ENCODE peak calls at places on chromosomes 2 and 18, in eight cellular contexts. M is Calu3, T is mammary epithelial cell, L is GM13976, E is AG04449, K is LNCaP clone FGC, R is astrocyte of the spinal cord, S is fibroblast of lung. A is an unnamed sample.

GRCh38 chr18:24514439-24514838 is 54.0 kb downstream of the HRH4 start:
- DNase-seq in T (peak), L (peak), M (peak), K (no peak), R (peak), S (peak), E (no peak), A (peak)

GRCh38 chr2:205386109-205386508 is 296.2 kb upstream of the NRP2 start:
- DNase-seq in T (no peak), E (no peak), R (peak), S (peak), L (no peak), K (no peak), M (no peak), A (no peak)

GRCh38 chr18:9814431-9814830 is 71.3 kb upstream of the TXNDC2 start:
- DNase-seq in R (peak), T (peak), E (peak), S (peak), L (no peak), M (no peak), K (no peak), A (no peak)

GRCh38 chr2:172839446-172839845 is 103.8 kb downstream of the RAPGEF4 start:
- DNase-seq in L (no peak), T (no peak), M (no peak), S (no peak), E (no peak), R (no peak), K (no peak), A (no peak)

GRCh38 chr2:179995735-179996134 is 11.4 kb downstream of the CWC22 start:
- DNase-seq in E (no peak), L (peak), M (no peak), R (no peak), K (no peak), S (no peak), T (no peak), A (peak)

GRCh38 chr2:46827274-46827930 is 88.2 kb downstream of the MCFD2 start:
- DNase-seq in M (no peak), K (no peak), E (no peak), R (peak), T (no peak), S (no peak), L (no peak), A (no peak)

GRCh38 chr2:101596346-101596745 is 101.2 kb upstream of the MAP4K4 start:
- DNase-seq in L (no peak), T (peak), K (no peak), S (no peak), E (no peak), M (no peak), R (no peak), A (no peak)

GRCh38 chr2:8344725-8345124 is 337.1 kb upstream of the ID2 start:
- DNase-seq in L (no peak), M (no peak), T (no peak), K (no peak), E (no peak), S (no peak), R (no peak), A (no peak)

GRCh38 chr18:45456076-45457066 is 158.9 kb upstream of the SLC14A2 start:
- DNase-seq in K (no peak), R (no peak), M (no peak), T (no peak), S (no peak), E (no peak), L (no peak), A (no peak)

GRCh38 chr2:24164416-24164973 is 10.4 kb upstream of the FAM228A start:
- DNase-seq in E (no peak), S (peak), L (peak), R (no peak), M (peak), T (no peak), K (no peak), A (peak)

GRCh38 chr2:37653805-37654378 is 17.6 kb downstream of the CDC42EP3 start:
- DNase-seq in S (no peak), L (peak), R (no peak), K (no peak), E (no peak), T (peak), M (no peak), A (no peak)

GRCh38 chr2:64562148-64562784 is 38.1 kb downstream of the AFTPH start:
- DNase-seq in M (no peak), R (peak), S (peak), E (no peak), K (no peak), L (no peak), T (no peak), A (no peak)

GRCh38 chr2:226115102-226115831 is 684.4 kb downstream of the IRS1 start:
- DNase-seq in E (peak), T (peak), M (peak), L (no peak), R (peak), S (peak), K (no peak), A (no peak)

GRCh38 chr2:197092431-197092830 is 165.9 kb upstream of the PGAP1 start:
- DNase-seq in M (no peak), K (no peak), R (peak), S (peak), T (no peak), L (no peak), E (peak), A (no peak)

GRCh38 chr18:74446631-74447403 is 10.3 kb downstream of the DIPK1C start:
- DNase-seq in K (no peak), E (no peak), L (no peak), S (no peak), M (no peak), R (no peak), T (no peak), A (no peak)

GRCh38 chr2:181285116-181285515 is 172.1 kb upstream of the ITGA4 start:
- DNase-seq in M (no peak), R (no peak), T (no peak), S (no peak), L (no peak), E (no peak), K (no peak), A (no peak)

GRCh38 chr18:2787225-2787624 is 59.6 kb upstream of the EMILIN2 start:
- DNase-seq in K (no peak), M (no peak), R (no peak), T (no peak), S (no peak), E (no peak), L (no peak), A (no peak)

DNA sequence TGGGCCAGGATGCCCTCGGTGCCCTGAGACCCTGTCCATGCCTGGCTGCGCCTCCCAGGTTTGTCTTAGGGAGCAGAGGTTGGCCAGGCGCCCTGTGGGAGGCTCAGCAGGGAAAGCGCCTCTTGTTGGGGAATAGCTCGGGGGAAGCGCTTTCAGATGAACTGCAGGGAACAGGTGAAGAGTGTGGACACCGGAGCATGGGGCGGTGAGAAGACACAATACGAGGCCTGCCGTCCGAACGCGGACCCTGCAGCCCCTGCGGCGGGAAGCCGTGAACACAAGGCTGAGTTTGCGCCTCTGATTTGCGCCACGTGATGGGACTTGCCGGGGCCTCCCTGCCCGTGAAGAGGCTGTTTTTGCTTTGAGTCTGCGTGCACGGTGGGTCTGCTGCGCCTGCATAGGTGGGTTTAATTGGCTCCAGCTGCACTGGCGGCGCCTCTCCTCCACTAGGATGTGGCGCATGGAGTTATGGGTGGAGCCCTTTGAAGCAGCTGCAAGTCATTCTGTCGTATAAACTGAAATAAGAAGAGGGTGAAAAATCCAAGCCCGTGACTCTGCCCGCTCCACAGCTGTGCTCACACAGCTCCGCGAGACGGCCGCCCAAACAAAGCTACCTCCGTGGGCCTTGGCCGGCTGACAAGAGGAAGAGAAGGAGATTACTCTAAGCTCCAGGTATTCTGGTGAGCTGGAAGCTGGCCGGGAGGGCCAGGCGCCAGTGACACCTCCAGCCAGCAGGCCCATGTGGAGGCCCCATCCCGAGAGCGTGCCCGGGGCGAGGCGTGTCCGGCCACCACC is 103.5 kb upstream of the CTDP1 start:
- DNase-seq in T (no peak), K (peak), M (no peak), R (peak), L (no peak), S (peak), E (peak), A (no peak)
- TF ChIP-seq CTCF in T (no peak), K (no peak), M (no peak), R (peak), L (no peak), S (peak), E (peak), A (no peak)

GRCh38 chr2:53512071-53512841 is 255.3 kb upstream of the CHAC2 start:
- DNase-seq in T (peak), M (no peak), L (no peak), R (no peak), E (no peak), K (no peak), S (peak), A (no peak)

GRCh38 chr2:53516650-53517049 is 251.0 kb upstream of the CHAC2 start:
- DNase-seq in K (no peak), T (no peak), S (no peak), E (no peak), L (no peak), M (no peak), R (no peak), A (no peak)

GRCh38 chr2:53513167-53513666 is 254.4 kb upstream of the CHAC2 start:
- DNase-seq in E (no peak), K (no peak), R (no peak), S (no peak), T (no peak), L (no peak), M (no peak), A (no peak)

GRCh38 chr2:53511549-53511948 is 256.1 kb upstream of the CHAC2 start:
- DNase-seq in S (no peak), K (no peak), E (no peak), R (no peak), L (no peak), T (no peak), M (no peak), A (no peak)

GRCh38 chr2:53515435-53516332 is 251.9 kb upstream of the CHAC2 start:
- DNase-seq in M (peak), K (no peak), S (no peak), T (peak), R (no peak), E (no peak), L (no peak), A (no peak)
- TF ChIP-seq CTCF in M (no peak), K (no peak), S (no peak), T (no peak), R (peak), E (peak), L (no peak), A (no peak)

GRCh38 chr2:98534761-98535160 is 73.6 kb downstream of the COA5 start:
- DNase-seq in K (no peak), M (no peak), T (no peak), E (no peak), R (no peak), S (no peak), L (no peak), A (no peak)
- TF ChIP-seq CTCF in K (no peak), M (no peak), T (no peak), E (no peak), R (no peak), S (no peak), L (no peak), A (no peak)

DNA sequence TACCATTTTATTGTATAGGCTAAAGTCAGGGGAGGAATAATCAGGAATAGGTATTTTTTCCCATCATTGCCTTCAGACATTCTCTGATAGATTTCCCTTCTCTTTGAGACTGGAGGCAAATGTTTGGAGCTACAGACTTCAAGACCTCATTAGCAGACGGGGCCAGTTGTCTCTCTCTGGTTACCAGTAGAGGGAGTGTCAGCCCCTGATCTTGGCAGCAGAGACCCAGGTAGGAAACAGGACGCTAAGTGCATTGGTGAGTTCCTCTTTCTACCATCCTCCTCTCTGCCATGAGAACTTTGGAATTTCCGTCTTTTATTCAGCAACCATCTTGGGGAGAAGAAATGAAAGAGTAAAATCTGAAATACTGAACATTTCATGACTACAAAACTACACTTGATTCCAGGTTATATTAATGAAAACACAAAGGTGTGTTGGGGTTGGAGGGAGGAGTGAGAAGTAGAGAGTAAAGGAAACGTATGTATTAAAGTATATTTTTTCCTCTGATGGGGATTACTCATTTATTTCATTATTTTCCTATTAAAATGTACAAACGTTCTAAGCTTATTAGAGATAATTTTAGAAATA is 186.2 kb upstream of the GCFC2 start:
- DNase-seq in S (no peak), M (no peak), E (no peak), K (peak), L (peak), T (peak), R (no peak), A (peak)
- TF ChIP-seq CTCF in S (peak), M (no peak), E (peak), K (peak), L (peak), T (peak), R (peak), A (peak)

GRCh38 chr2:146129231-146129630 is 1609.3 kb upstream of the ZEB2 start:
- DNase-seq in L (no peak), R (no peak), S (no peak), M (no peak), T (no peak), E (no peak), K (no peak), A (no peak)

GRCh38 chr2:146131785-146132184 is 1611.9 kb upstream of the ZEB2 start:
- DNase-seq in M (no peak), L (no peak), R (no peak), T (no peak), K (no peak), S (no peak), E (no peak), A (no peak)

GRCh38 chr2:146128216-146128615 is 1608.3 kb upstream of the ZEB2 start:
- DNase-seq in S (no peak), T (no peak), R (no peak), K (no peak), E (no peak), M (no peak), L (no peak), A (no peak)

GRCh38 chr2:146131048-146131447 is 1611.1 kb upstream of the ZEB2 start:
- DNase-seq in K (no peak), T (no peak), M (no peak), L (no peak), R (no peak), S (no peak), E (no peak), A (no peak)

DNA sequence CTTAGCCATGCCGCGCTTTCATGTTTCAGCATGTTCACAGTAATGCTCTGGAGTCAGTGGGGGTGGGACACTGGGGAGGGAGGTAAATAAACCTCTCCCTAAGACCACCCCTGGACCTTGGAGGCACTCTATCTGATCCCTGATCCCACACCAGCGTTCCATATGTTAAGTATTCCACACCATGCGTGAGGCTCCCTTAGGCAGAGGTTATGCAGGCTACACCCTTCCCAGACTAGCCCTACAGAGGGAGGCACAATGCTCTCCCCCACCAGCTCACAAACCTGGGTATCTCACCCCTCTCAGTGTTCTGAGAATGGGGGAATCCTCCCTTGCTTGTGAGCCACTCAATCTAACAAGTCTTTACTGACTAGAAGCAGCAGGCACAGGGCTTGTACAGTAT is 1610.4 kb upstream of the ZEB2 start:
- DNase-seq in M (no peak), S (no peak), T (no peak), R (no peak), E (no peak), L (no peak), K (no peak), A (no peak)
- TF ChIP-seq CTCF in M (no peak), S (no peak), T (no peak), R (no peak), E (no peak), L (no peak), K (no peak), A (no peak)

DNA sequence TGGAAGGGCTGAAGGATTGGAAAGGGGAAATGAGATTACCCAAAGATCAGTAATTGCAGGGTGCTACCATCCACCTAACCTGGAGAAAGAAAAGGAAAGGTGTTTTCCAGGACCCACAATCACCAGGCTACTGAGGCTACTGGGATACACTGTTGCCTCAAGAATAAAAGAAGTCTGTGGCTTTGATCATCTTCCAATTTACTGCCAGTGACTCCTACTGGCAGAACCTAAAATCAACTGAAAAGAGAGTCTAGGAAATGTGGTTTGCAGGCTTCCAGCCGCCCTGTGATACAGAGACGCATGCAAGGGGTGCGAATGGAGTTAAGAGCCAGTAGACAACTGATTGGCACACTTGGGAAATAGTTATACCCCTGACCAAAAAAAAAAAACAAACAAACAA is 16.6 kb upstream of the TTL start:
- DNase-seq in S (peak), R (peak), T (no peak), M (no peak), K (no peak), E (no peak), L (no peak), A (no peak)
- TF ChIP-seq CTCF in S (peak), R (peak), T (peak), M (no peak), K (peak), E (no peak), L (no peak), A (no peak)

DNA sequence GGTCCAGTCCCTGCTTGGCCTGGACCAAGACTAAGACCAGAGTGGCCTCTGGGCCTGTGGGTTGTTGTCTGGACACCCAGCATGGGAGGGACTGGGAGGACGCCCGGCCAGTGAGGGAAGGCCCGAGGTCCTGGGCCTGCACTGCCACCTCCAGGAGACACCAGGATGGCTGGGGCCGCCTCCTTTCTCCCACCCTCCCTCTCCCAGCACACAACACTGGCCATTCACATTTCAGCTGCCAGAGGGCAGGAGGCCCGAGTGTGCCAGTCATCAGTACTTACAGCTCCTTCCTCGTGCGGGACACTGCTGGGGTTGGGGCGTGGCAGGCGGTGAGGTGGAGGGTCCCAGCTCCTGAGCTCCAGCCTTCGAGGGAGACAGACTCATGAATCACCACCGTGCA is 133.5 kb downstream of the ASB1 start:
- DNase-seq in R (no peak), K (no peak), T (no peak), E (no peak), S (no peak), M (no peak), L (no peak), A (peak)
- TF ChIP-seq CTCF in R (no peak), K (peak), T (no peak), E (no peak), S (no peak), M (no peak), L (no peak), A (no peak)

GRCh38 chr2:96271995-96272394 is 6.0 kb downstream of the CIAO1 start:
- DNase-seq in M (no peak), S (no peak), K (no peak), E (no peak), R (no peak), T (no peak), L (no peak), A (no peak)
- TF ChIP-seq CTCF in M (no peak), S (no peak), K (no peak), E (no peak), R (no peak), T (no peak), L (no peak), A (no peak)

DNA sequence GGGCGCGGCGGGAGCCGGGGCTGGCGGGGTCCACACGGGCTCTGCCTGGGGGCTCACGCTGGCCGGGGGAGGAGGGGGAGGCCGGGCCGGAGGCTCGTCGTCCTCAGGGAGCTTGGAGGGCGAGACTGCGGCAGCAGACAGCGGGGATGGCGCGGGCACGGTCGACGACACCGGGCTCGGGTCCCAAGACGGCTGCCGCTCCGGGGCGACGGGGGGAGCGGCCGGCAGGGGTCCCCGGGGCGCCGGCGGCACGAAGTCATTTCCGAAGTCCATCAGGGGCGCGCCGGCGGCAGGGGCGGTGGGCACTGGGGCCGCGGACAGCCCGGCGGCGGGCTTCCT is 488 bp downstream of the RTN4 start:
- DNase-seq in K (no peak), L (peak), M (no peak), T (peak), S (no peak), E (no peak), R (no peak), A (peak)
- TF ChIP-seq CTCF in K (no peak), L (no peak), M (no peak), T (no peak), S (no peak), E (no peak), R (no peak), A (peak)